ENCODE peak calls at places on chromosomes 16 and 17, in seven cellular contexts. One of them, this sample, is unnamed.

GRCh38 chr17:46962374-46962790 is 16.7 kb downstream of the RPRML start:
- DNase-seq in sigmoid colon: no peak
- DNase-seq in cardiac muscle cell: peak
- DNase-seq in AG10803: peak
- DNase-seq in left lung: no peak
- DNase-seq in IMR-90: peak
- DNase-seq in thyroid gland: no peak
- DNase-seq in this sample: no peak

GRCh38 chr17:77470800-77471733 is 330.3 kb downstream of the SEC14L1 start:
- DNase-seq in sigmoid colon: no peak
- DNase-seq in cardiac muscle cell: peak
- DNase-seq in AG10803: no peak
- DNase-seq in left lung: peak
- DNase-seq in IMR-90: peak
- DNase-seq in thyroid gland: no peak
- DNase-seq in this sample: peak

GRCh38 chr17:19304209-19304608 is 58.3 kb downstream of the B9D1 start:
- DNase-seq in sigmoid colon: peak
- DNase-seq in cardiac muscle cell: peak
- DNase-seq in AG10803: peak
- DNase-seq in left lung: peak
- DNase-seq in IMR-90: peak
- DNase-seq in thyroid gland: no peak
- DNase-seq in this sample: no peak

GRCh38 chr17:79072544-79072943 is 2.1 kb upstream of the ENGASE start:
- DNase-seq in sigmoid colon: peak
- DNase-seq in cardiac muscle cell: no peak
- DNase-seq in AG10803: no peak
- DNase-seq in left lung: no peak
- DNase-seq in IMR-90: no peak
- DNase-seq in thyroid gland: no peak
- DNase-seq in this sample: no peak

GRCh38 chr17:62591323-62591722 is 36.1 kb upstream of the MRC2 start:
- DNase-seq in sigmoid colon: no peak
- DNase-seq in cardiac muscle cell: no peak
- DNase-seq in AG10803: no peak
- DNase-seq in left lung: no peak
- DNase-seq in IMR-90: no peak
- DNase-seq in thyroid gland: no peak
- DNase-seq in this sample: no peak

GRCh38 chr16:65154321-65154720 is 32.5 kb upstream of the CDH11 start:
- DNase-seq in sigmoid colon: no peak
- DNase-seq in cardiac muscle cell: no peak
- DNase-seq in AG10803: no peak
- DNase-seq in left lung: no peak
- DNase-seq in IMR-90: no peak
- DNase-seq in thyroid gland: no peak
- DNase-seq in this sample: no peak

GRCh38 chr16:47310792-47311211 is 150.1 kb downstream of the ITFG1 start:
- DNase-seq in sigmoid colon: no peak
- DNase-seq in cardiac muscle cell: no peak
- DNase-seq in AG10803: no peak
- DNase-seq in left lung: no peak
- DNase-seq in IMR-90: no peak
- DNase-seq in thyroid gland: no peak
- DNase-seq in this sample: no peak

GRCh38 chr16:88822281-88823040 is 10.7 kb upstream of the APRT start:
- DNase-seq in sigmoid colon: no peak
- DNase-seq in cardiac muscle cell: no peak
- DNase-seq in AG10803: no peak
- DNase-seq in left lung: no peak
- DNase-seq in IMR-90: no peak
- DNase-seq in thyroid gland: no peak
- DNase-seq in this sample: no peak

GRCh38 chr16:8594149-8594666 is 3.9 kb upstream of the TMEM114 start:
- DNase-seq in sigmoid colon: no peak
- DNase-seq in cardiac muscle cell: no peak
- DNase-seq in AG10803: no peak
- DNase-seq in left lung: no peak
- DNase-seq in IMR-90: no peak
- DNase-seq in thyroid gland: no peak
- DNase-seq in this sample: no peak

GRCh38 chr17:73434154-73434553 is 122.4 kb upstream of the CDC42EP4 start:
- DNase-seq in sigmoid colon: no peak
- DNase-seq in cardiac muscle cell: no peak
- DNase-seq in AG10803: no peak
- DNase-seq in left lung: peak
- DNase-seq in IMR-90: no peak
- DNase-seq in thyroid gland: no peak
- DNase-seq in this sample: no peak

GRCh38 chr17:72191901-72192300 is 71.1 kb downstream of the SOX9 start:
- DNase-seq in sigmoid colon: no peak
- DNase-seq in cardiac muscle cell: no peak
- DNase-seq in AG10803: no peak
- DNase-seq in left lung: no peak
- DNase-seq in IMR-90: no peak
- DNase-seq in thyroid gland: no peak
- DNase-seq in this sample: no peak

GRCh38 chr16:85369741-85370528 is 243.2 kb upstream of the GSE1 start:
- DNase-seq in sigmoid colon: peak
- DNase-seq in cardiac muscle cell: no peak
- DNase-seq in AG10803: peak
- DNase-seq in left lung: peak
- DNase-seq in IMR-90: no peak
- DNase-seq in thyroid gland: peak
- DNase-seq in this sample: no peak

GRCh38 chr17:33688771-33689170 is 395.7 kb upstream of the ASIC2 start:
- DNase-seq in sigmoid colon: no peak
- DNase-seq in cardiac muscle cell: no peak
- DNase-seq in AG10803: no peak
- DNase-seq in left lung: no peak
- DNase-seq in IMR-90: no peak
- DNase-seq in thyroid gland: no peak
- DNase-seq in this sample: no peak

GRCh38 chr17:80474933-80475915 is 1.2 kb downstream of the NPTX1 start:
- DNase-seq in sigmoid colon: no peak
- DNase-seq in cardiac muscle cell: no peak
- DNase-seq in AG10803: no peak
- DNase-seq in left lung: no peak
- DNase-seq in IMR-90: no peak
- DNase-seq in thyroid gland: no peak
- DNase-seq in this sample: no peak

GRCh38 chr16:82082543-82083244 is 47.6 kb downstream of the HSD17B2 start:
- DNase-seq in sigmoid colon: no peak
- DNase-seq in cardiac muscle cell: no peak
- DNase-seq in AG10803: peak
- DNase-seq in left lung: no peak
- DNase-seq in IMR-90: peak
- DNase-seq in thyroid gland: no peak
- DNase-seq in this sample: no peak

GRCh38 chr17:17139972-17140589 is 66.1 kb downstream of the PLD6 start:
- DNase-seq in sigmoid colon: no peak
- DNase-seq in cardiac muscle cell: no peak
- DNase-seq in AG10803: no peak
- DNase-seq in left lung: peak
- DNase-seq in IMR-90: no peak
- DNase-seq in thyroid gland: no peak
- DNase-seq in this sample: no peak

GRCh38 chr17:68020451-68020779 is 15.1 kb upstream of the KPNA2 start:
- DNase-seq in sigmoid colon: no peak
- DNase-seq in cardiac muscle cell: peak
- DNase-seq in AG10803: no peak
- DNase-seq in left lung: no peak
- DNase-seq in IMR-90: no peak
- DNase-seq in thyroid gland: no peak
- DNase-seq in this sample: no peak

GRCh38 chr16:78323315-78323714 is 223.9 kb downstream of the WWOX start:
- DNase-seq in sigmoid colon: no peak
- DNase-seq in cardiac muscle cell: no peak
- DNase-seq in AG10803: no peak
- DNase-seq in left lung: no peak
- DNase-seq in IMR-90: no peak
- DNase-seq in thyroid gland: no peak
- DNase-seq in this sample: no peak

GRCh38 chr16:78321611-78322010 is 222.2 kb downstream of the WWOX start:
- DNase-seq in sigmoid colon: no peak
- DNase-seq in cardiac muscle cell: no peak
- DNase-seq in AG10803: no peak
- DNase-seq in left lung: no peak
- DNase-seq in IMR-90: no peak
- DNase-seq in thyroid gland: no peak
- DNase-seq in this sample: no peak

DNA sequence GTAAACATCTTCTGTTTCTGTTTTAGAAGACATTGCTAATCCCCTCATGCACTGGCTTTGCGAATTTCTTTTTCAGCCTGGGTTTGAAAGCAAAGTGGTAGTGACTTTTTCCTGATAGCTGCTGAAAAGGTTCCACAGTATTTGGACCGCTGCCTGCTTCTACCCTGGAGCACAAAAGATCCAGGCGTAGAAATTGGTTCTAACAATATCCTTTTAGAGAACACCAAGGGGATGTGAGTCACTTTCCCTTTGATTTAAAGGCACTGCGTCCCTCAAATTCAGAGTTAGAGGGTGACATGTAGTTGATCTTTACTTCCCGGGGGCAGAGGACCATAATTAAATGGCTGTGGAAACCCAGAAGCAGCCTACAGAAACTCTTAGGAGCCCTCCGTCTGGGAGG is 218.4 kb downstream of the WWOX start:
- DNase-seq in sigmoid colon: no peak
- DNase-seq in cardiac muscle cell: no peak
- DNase-seq in AG10803: no peak
- DNase-seq in left lung: no peak
- DNase-seq in IMR-90: no peak
- DNase-seq in thyroid gland: peak
- DNase-seq in this sample: no peak
- H3K4me3 ChIP-seq in sigmoid colon: no peak
- H3K4me3 ChIP-seq in cardiac muscle cell: no peak
- H3K4me3 ChIP-seq in AG10803: no peak
- H3K4me3 ChIP-seq in left lung: no peak
- H3K4me3 ChIP-seq in IMR-90: no peak
- H3K4me3 ChIP-seq in thyroid gland: no peak
- H3K4me3 ChIP-seq in this sample: no peak

GRCh38 chr17:57986841-57987581 is 1.0 kb downstream of the VEZF1 start:
- DNase-seq in sigmoid colon: peak
- DNase-seq in cardiac muscle cell: peak
- DNase-seq in AG10803: peak
- DNase-seq in left lung: peak
- DNase-seq in IMR-90: peak
- DNase-seq in thyroid gland: peak
- DNase-seq in this sample: no peak

GRCh38 chr17:57984226-57984890 is 3.7 kb downstream of the VEZF1 start:
- DNase-seq in sigmoid colon: no peak
- DNase-seq in cardiac muscle cell: peak
- DNase-seq in AG10803: peak
- DNase-seq in left lung: no peak
- DNase-seq in IMR-90: no peak
- DNase-seq in thyroid gland: no peak
- DNase-seq in this sample: no peak

GRCh38 chr17:57987582-57988300 is at the start of gene VEZF1:
- DNase-seq in sigmoid colon: peak
- DNase-seq in cardiac muscle cell: peak
- DNase-seq in AG10803: peak
- DNase-seq in left lung: peak
- DNase-seq in IMR-90: peak
- DNase-seq in thyroid gland: peak
- DNase-seq in this sample: peak

GRCh38 chr17:57984936-57985674 is 2.9 kb downstream of the VEZF1 start:
- DNase-seq in sigmoid colon: no peak
- DNase-seq in cardiac muscle cell: no peak
- DNase-seq in AG10803: peak
- DNase-seq in left lung: no peak
- DNase-seq in IMR-90: no peak
- DNase-seq in thyroid gland: peak
- DNase-seq in this sample: no peak

GRCh38 chr17:57985675-57985974 is 2.4 kb downstream of the VEZF1 start:
- DNase-seq in sigmoid colon: no peak
- DNase-seq in cardiac muscle cell: no peak
- DNase-seq in AG10803: peak
- DNase-seq in left lung: no peak
- DNase-seq in IMR-90: peak
- DNase-seq in thyroid gland: no peak
- DNase-seq in this sample: no peak
- H3K4me3 ChIP-seq in sigmoid colon: peak
- H3K4me3 ChIP-seq in cardiac muscle cell: no peak
- H3K4me3 ChIP-seq in AG10803: peak
- H3K4me3 ChIP-seq in left lung: peak
- H3K4me3 ChIP-seq in IMR-90: peak
- H3K4me3 ChIP-seq in thyroid gland: no peak
- H3K4me3 ChIP-seq in this sample: peak

DNA sequence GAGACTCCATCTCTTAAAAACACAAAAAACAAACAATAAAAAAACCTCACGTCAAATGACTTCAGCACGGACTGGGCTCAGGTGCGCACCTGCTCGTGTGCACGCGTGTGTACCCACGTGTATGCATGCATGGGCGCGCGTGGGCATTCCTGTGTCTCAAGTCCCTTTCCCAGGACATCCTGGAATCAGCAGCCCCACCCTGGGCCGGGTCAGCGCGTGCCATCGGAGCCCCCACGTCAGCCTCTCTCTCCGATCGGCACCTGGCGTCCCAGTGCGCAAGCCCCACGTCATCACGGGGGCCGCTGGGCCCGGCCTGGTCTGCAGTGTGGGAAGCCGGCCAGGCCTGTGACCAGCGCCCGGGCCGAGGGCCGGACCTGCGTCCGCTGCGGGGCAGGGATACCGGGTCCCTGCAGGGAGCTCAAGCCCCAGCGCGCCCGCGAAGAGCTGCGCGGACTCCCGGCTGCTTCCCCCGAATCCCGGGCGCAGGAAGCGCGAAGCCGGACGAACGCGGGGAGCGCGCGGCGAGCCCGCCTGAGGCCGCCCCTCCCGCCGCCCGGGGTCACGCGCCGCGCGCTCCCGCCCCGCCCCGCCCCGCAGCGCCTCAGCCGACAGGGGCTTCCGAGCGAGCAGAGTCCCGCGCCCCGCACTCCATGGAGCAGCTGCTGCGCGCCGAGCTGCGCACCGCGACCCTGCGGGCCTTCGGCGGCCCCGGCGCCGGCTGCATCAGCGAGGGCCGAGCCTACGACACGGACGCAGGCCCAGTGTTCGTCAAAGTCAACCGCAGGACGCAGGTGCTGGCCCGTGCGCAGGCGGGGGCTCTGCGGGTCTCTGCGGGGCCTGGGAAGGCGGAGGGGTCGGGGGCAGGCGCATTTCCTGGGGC is at the start of gene FN3K:
- DNase-seq in sigmoid colon: peak
- DNase-seq in cardiac muscle cell: peak
- DNase-seq in AG10803: peak
- DNase-seq in left lung: peak
- DNase-seq in IMR-90: peak
- DNase-seq in thyroid gland: peak
- DNase-seq in this sample: no peak
- H3K4me3 ChIP-seq in sigmoid colon: peak
- H3K4me3 ChIP-seq in cardiac muscle cell: peak
- H3K4me3 ChIP-seq in AG10803: peak
- H3K4me3 ChIP-seq in left lung: peak
- H3K4me3 ChIP-seq in IMR-90: peak
- H3K4me3 ChIP-seq in thyroid gland: no peak
- H3K4me3 ChIP-seq in this sample: peak

DNA sequence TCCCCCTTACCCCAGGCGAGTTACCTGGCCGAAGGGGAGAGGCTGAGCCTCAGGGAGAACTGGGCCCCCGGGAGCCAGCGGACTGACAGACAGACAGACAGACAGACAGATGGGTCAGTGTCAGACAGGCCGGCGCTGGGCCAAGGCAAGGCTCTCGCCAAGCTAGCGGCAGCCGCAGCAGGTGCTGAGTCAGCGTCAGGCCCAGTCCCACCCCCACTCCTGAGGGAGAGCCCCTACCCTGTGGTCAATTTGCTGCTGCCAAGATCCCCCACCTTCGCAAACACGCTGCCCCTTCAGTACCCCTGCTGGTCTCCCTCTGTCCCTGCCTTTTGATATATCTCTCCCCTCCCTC is 1.5 kb downstream of the FGF11 start:
- DNase-seq in sigmoid colon: no peak
- DNase-seq in cardiac muscle cell: peak
- DNase-seq in AG10803: no peak
- DNase-seq in left lung: peak
- DNase-seq in IMR-90: no peak
- DNase-seq in thyroid gland: peak
- DNase-seq in this sample: peak
- H3K4me3 ChIP-seq in sigmoid colon: no peak
- H3K4me3 ChIP-seq in cardiac muscle cell: peak
- H3K4me3 ChIP-seq in AG10803: no peak
- H3K4me3 ChIP-seq in left lung: no peak
- H3K4me3 ChIP-seq in IMR-90: no peak
- H3K4me3 ChIP-seq in thyroid gland: no peak
- H3K4me3 ChIP-seq in this sample: peak